ENCODE peak calls at places on chromosomes 16 and 17, in five cellular contexts. Y is neuronal stem cell; R is stimulated activated CD8-positive, alpha-beta memory T cell treated with anti-CD3 and anti-CD28 coated beads, Interleukin-12 subunit alpha, Interleukin-12 subunit beta, amount 100 ng/mL, for 4 hours; X is gastrocnemius medialis; A is A549. Z is an unnamed sample.

GRCh38 chr17:67506966-67507365 is 129.9 kb downstream of the PITPNC1 start:
- DNase-seq in A (no peak), X (no peak), Y (no peak), R (no peak), Z (peak)

GRCh38 chr17:57649731-57650484 is 95.2 kb downstream of the CCDC182 start:
- DNase-seq in R (no peak), A (peak), X (no peak), Y (no peak), Z (no peak)

GRCh38 chr17:34287858-34288257 is 2.3 kb downstream of the CCL11 start:
- DNase-seq in X (no peak), Y (no peak), R (no peak), A (no peak), Z (no peak)

GRCh38 chr17:75011788-75012319 is 616 bp upstream of the MRPL58 start:
- DNase-seq in Y (no peak), X (peak), R (no peak), A (no peak), Z (peak)

GRCh38 chr17:40598928-40599627 is 33.8 kb upstream of the CCR7 start:
- DNase-seq in A (no peak), X (peak), Y (no peak), R (no peak), Z (no peak)

GRCh38 chr16:14097182-14097951 is 26.2 kb downstream of the MRTFB start:
- DNase-seq in X (no peak), A (no peak), Y (peak), R (no peak), Z (no peak)

GRCh38 chr16:89637379-89637778 is 20.1 kb downstream of the CHMP1A start:
- DNase-seq in X (no peak), Y (no peak), R (no peak), A (no peak), Z (no peak)

GRCh38 chr16:71927383-71927782 is 32.1 kb downstream of the IST1 start:
- DNase-seq in Y (no peak), A (no peak), R (no peak), X (peak), Z (peak)

GRCh38 chr17:48021964-48022363 is 15.6 kb downstream of the COPZ2 start:
- DNase-seq in Y (no peak), X (no peak), A (no peak), R (no peak), Z (no peak)

Z was measured in non-pigmented ciliary epithelial cell.